ENCODE peak calls at places on chromosome 11, in nine cellular contexts. X is omental fat pad, Z is endothelial cell, M is fibroblast of lung, L is cardiac fibroblast, T is dorsolateral prefrontal cortex, O is neural crest cell, V is lower leg skin, E is A549. W is an unnamed sample.

GRCh38 chr11:73521621-73522020 is 76.3 kb downstream of the FAM168A start:
- DNase-seq in M (peak; percentile 61), T (no peak), Z (no peak), X (no peak), L (no peak), E (peak; percentile 13), V (no peak), O (no peak), W (no peak)

GRCh38 chr11:104219081-104219480 is 55.1 kb upstream of the PDGFD start:
- DNase-seq in T (no peak), V (no peak), L (peak; percentile 7), M (no peak), X (no peak), Z (no peak), E (no peak), O (no peak), W (no peak)

GRCh38 chr11:3171931-3172560 is 6.9 kb upstream of the OSBPL5 start:
- DNase-seq in E (no peak), Z (no peak), L (no peak), T (no peak), X (no peak), O (no peak), M (no peak), V (no peak), W (no peak)

GRCh38 chr11:69567951-69568808 is 72.8 kb upstream of the CCND1 start:
- DNase-seq in E (no peak), Z (no peak), V (peak; percentile 76), O (no peak), M (peak; percentile 23), L (peak; percentile 3), T (no peak), X (no peak), W (peak; percentile 62)

GRCh38 chr11:13955971-13956421 is 6.5 kb upstream of the SPON1 start:
- DNase-seq in V (no peak), T (no peak), E (peak; percentile 73), O (peak; percentile 50), L (peak; percentile 84), Z (peak; percentile 64), X (no peak), M (peak; percentile 48), W (no peak)

GRCh38 chr11:2808850-2809847 is 76.4 kb downstream of the CDKN1C start:
- DNase-seq in Z (no peak), V (peak; percentile 63), O (no peak), E (no peak), X (no peak), M (no peak), T (peak; percentile 20), L (no peak), W (peak; percentile 53)

GRCh38 chr11:15663778-15664218 is 549.1 kb downstream of the INSC start:
- DNase-seq in M (no peak), O (peak; percentile 28), T (no peak), X (no peak), V (no peak), Z (no peak), L (no peak), E (peak; percentile 19), W (no peak)

GRCh38 chr11:3867209-3868071 is 12.0 kb downstream of the STIM1 start:
- DNase-seq in L (peak; percentile 81), M (peak; percentile 12), T (no peak), V (no peak), Z (no peak), O (no peak), E (no peak), X (no peak), W (no peak)

GRCh38 chr11:112174789-112175595 is at the start of gene BCO2:
- DNase-seq in M (peak; percentile 67), L (peak; percentile 88), Z (peak; percentile 79), T (peak; percentile 83), O (peak; percentile 66), V (peak; percentile 91), X (peak; percentile 96), E (peak; percentile 71), W (peak; percentile 88)
- TF ChIP-seq CTCF in M (peak; percentile 88), L (peak; percentile 85), Z (peak; percentile 94), T (peak; percentile 86), O (peak; percentile 83), V (no peak), X (no peak), E (peak; percentile 93), W (peak; percentile 75)

GRCh38 chr11:123480290-123480815 is 50.3 kb downstream of the GRAMD1B start:
- DNase-seq in O (no peak), L (no peak), X (no peak), M (no peak), E (no peak), V (no peak), T (no peak), Z (no peak), W (no peak)

GRCh38 chr11:123478352-123478986 is 48.4 kb downstream of the GRAMD1B start:
- DNase-seq in O (peak; percentile 38), X (no peak), T (no peak), E (peak; percentile 80), Z (peak; percentile 57), V (no peak), L (peak; percentile 90), M (peak; percentile 71), W (no peak)

GRCh38 chr11:123481647-123482046 is 51.6 kb downstream of the GRAMD1B start:
- DNase-seq in E (no peak), X (no peak), M (no peak), L (no peak), O (no peak), V (no peak), Z (no peak), T (no peak), W (no peak)

GRCh38 chr11:123477205-123477907 is 47.3 kb downstream of the GRAMD1B start:
- DNase-seq in X (no peak), Z (no peak), V (no peak), O (no peak), E (no peak), L (no peak), T (no peak), M (no peak), W (no peak)

DNA sequence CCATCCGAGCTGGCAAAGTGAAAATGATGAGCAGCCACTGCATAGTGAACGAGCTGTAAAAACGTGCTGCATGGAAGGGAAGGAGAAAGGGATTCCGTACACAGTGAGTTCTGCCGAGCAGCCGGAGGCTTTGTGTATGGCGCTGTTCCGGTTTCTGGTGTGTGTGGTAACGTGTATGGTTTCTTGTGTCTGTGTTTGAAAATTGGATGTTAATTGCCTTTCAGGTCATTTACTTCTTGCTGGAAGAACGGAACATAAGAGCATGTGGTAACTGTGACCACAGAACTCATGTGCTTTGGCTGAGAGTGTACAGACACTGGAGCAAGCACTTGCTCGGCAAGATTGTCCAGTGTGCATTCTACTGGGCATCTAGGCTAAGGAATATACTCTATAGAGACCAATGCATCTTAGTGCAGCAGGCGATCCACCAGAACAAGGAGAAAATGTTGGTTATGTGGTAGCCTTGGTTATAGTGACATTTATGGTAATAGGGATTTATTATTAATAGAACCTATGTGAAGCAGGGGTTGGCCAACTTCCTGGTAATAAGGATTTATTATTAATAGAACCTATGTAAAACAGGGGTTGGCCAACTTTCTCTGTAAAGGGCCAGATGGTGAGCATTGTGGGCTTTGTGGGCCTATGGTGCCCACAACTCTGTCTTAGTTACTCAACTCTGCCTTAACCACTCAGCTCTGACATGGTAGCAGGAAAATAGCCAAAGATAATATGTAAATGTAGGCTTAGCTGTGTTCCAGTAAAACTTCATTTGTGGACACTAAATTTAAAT is 49.2 kb downstream of the GRAMD1B start:
- DNase-seq in X (no peak), E (no peak), V (no peak), Z (no peak), O (no peak), M (no peak), L (no peak), T (no peak), W (no peak)
- TF ChIP-seq CTCF in X (no peak), E (no peak), V (no peak), Z (no peak), O (no peak), M (no peak), L (no peak), T (no peak), W (no peak)

GRCh38 chr11:30917859-30918478 is 331.8 kb upstream of the MPPED2 start:
- DNase-seq in E (peak; percentile 47), X (no peak), M (peak; percentile 33), L (peak; percentile 66), Z (peak; percentile 43), V (no peak), T (no peak), O (peak; percentile 46), W (no peak)
- TF ChIP-seq CTCF in E (peak; percentile 78), X (no peak), M (peak; percentile 53), L (peak; percentile 52), Z (peak; percentile 89), V (no peak), T (peak; percentile 76), O (peak; percentile 90), W (peak; percentile 31)

DNA sequence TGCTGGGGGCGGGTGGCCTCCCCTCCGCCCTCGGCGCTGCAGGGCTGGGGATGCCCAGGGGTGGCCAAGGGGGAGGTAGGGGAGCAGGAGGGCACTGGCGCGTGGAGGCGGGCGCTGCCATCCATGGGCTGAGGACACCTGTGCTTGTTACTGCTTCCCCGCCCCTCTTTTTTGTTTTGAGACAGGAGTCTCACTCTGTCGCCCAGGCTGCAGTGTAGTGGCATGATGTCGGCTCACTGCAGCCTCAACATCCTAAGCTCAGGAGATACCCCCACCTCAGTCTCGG is 683 bp upstream of the FADS3 start:
- DNase-seq in E (no peak), M (no peak), O (no peak), Z (no peak), L (no peak), T (no peak), V (no peak), X (no peak), W (no peak)
- TF ChIP-seq CTCF in E (no peak), M (no peak), O (no peak), Z (no peak), L (no peak), T (no peak), V (no peak), X (no peak), W (no peak)

GRCh38 chr11:65224939-65225283 is 36.9 kb upstream of the POLA2 start:
- DNase-seq in T (no peak), Z (no peak), M (peak; percentile 72), O (no peak), L (peak; percentile 75), V (no peak), E (peak; percentile 50), X (peak; percentile 29), W (no peak)

GRCh38 chr11:65223031-65223430 is 38.7 kb upstream of the POLA2 start:
- DNase-seq in M (no peak), T (no peak), V (no peak), L (no peak), E (no peak), X (no peak), Z (no peak), O (no peak), W (no peak)

GRCh38 chr11:65225284-65226102 is 36.3 kb upstream of the POLA2 start:
- DNase-seq in X (no peak), L (peak; percentile 74), T (no peak), V (peak; percentile 94), M (peak; percentile 58), Z (peak; percentile 59), E (peak; percentile 32), O (peak; percentile 49), W (no peak)

GRCh38 chr11:65226103-65226442 is 35.7 kb upstream of the POLA2 start:
- DNase-seq in V (no peak), E (no peak), O (no peak), M (no peak), T (no peak), Z (no peak), X (no peak), L (no peak), W (no peak)

GRCh38 chr11:65227879-65228278 is 33.9 kb upstream of the POLA2 start:
- DNase-seq in X (no peak), E (no peak), V (no peak), L (no peak), M (no peak), O (no peak), T (no peak), Z (no peak), W (no peak)
- TF ChIP-seq CTCF in X (no peak), E (no peak), V (no peak), L (no peak), M (no peak), O (no peak), T (no peak), Z (no peak), W (no peak)